ENCODE peak calls at places on chromosomes 6 and 20, in nine cellular contexts. F, W, C, I, U, B, M, E and D are unnamed samples.

GRCh38 chr6:139313229-139313628 is 21.4 kb upstream of the TXLNB start:
- DNase-seq in F (no peak), W (no peak), C (no peak), I (no peak), U (no peak), B (no peak), M (no peak), E (no peak), D (no peak)

GRCh38 chr6:119543332-119543731 is 193.8 kb upstream of the MAN1A1 start:
- DNase-seq in F (no peak), W (no peak), C (no peak), I (no peak), U (no peak), B (no peak), M (no peak), E (no peak), D (no peak)

GRCh38 chr20:31698803-31699718 is 23.6 kb downstream of the BCL2L1 start:
- DNase-seq in F (peak; percentile 73), W (no peak), C (no peak), I (no peak), U (peak; percentile 98), B (peak; percentile 78), M (no peak), E (peak; percentile 97), D (peak; percentile 97)

GRCh38 chr6:125835221-125835744 is 44.5 kb downstream of the NCOA7 start:
- DNase-seq in F (no peak), W (no peak), C (no peak), I (no peak), U (peak; percentile 89), B (no peak), M (no peak), E (peak; percentile 70), D (no peak)

GRCh38 chr6:35302604-35303218 is 5.1 kb downstream of the DEF6 start:
- DNase-seq in F (peak; percentile 82), W (no peak), C (peak; percentile 80), I (peak; percentile 83), U (peak; percentile 12), B (peak; percentile 50), M (no peak), E (peak; percentile 7), D (peak; percentile 51)

GRCh38 chr6:36336210-36336588 is 489 bp downstream of the BNIP5 start:
- DNase-seq in F (no peak), W (no peak), C (no peak), I (no peak), U (no peak), B (no peak), M (no peak), E (no peak), D (no peak)

GRCh38 chr6:154496191-154496590 is 14.3 kb downstream of the CNKSR3 start:
- DNase-seq in F (no peak), W (no peak), C (no peak), I (no peak), U (no peak), B (no peak), M (no peak), E (no peak), D (no peak)

GRCh38 chr6:31829633-31830492 is 2.3 kb downstream of the HSPA1B start:
- DNase-seq in F (peak; percentile 32), W (no peak), C (no peak), I (no peak), U (no peak), B (no peak), M (no peak), E (peak; percentile 57), D (peak; percentile 54)

GRCh38 chr6:11212625-11213024 is 19.8 kb downstream of the NEDD9 start:
- DNase-seq in F (no peak), W (no peak), C (no peak), I (no peak), U (peak; percentile 83), B (no peak), M (no peak), E (peak; percentile 91), D (no peak)

GRCh38 chr6:106749611-106750010 is 120.2 kb downstream of the QRSL1 start:
- DNase-seq in F (no peak), W (no peak), C (no peak), I (no peak), U (no peak), B (no peak), M (no peak), E (no peak), D (no peak)

GRCh38 chr20:35196313-35196712 is 24.4 kb downstream of the PROCR start:
- DNase-seq in F (no peak), W (no peak), C (no peak), I (no peak), U (no peak), B (no peak), M (no peak), E (no peak), D (no peak)

GRCh38 chr6:35463292-35463691 is 4.9 kb upstream of the RPL10A start:
- DNase-seq in F (no peak), W (no peak), C (no peak), I (no peak), U (no peak), B (no peak), M (no peak), E (no peak), D (no peak)

GRCh38 chr6:17740559-17741220 is 34.0 kb upstream of the NUP153 start:
- DNase-seq in F (no peak), W (no peak), C (no peak), I (no peak), U (no peak), B (no peak), M (no peak), E (no peak), D (no peak)

GRCh38 chr6:135901776-135902524 is 50.4 kb downstream of the PDE7B start:
- DNase-seq in F (no peak), W (no peak), C (no peak), I (no peak), U (peak; percentile 93), B (no peak), M (no peak), E (peak; percentile 98), D (peak; percentile 82)

GRCh38 chr6:132132420-132132819 is 181.2 kb upstream of the CCN2 start:
- DNase-seq in F (no peak), W (no peak), C (no peak), I (no peak), U (peak; percentile 84), B (no peak), M (no peak), E (peak; percentile 27), D (peak; percentile 67)

GRCh38 chr6:56714273-56714672 is 71.6 kb upstream of the DST start:
- DNase-seq in F (no peak), W (no peak), C (no peak), I (no peak), U (peak; percentile 36), B (no peak), M (no peak), E (no peak), D (peak; percentile 11)

GRCh38 chr20:12955611-12956010 is 53.2 kb upstream of the SPTLC3 start:
- DNase-seq in F (no peak), W (no peak), C (no peak), I (no peak), U (no peak), B (no peak), M (no peak), E (no peak), D (no peak)

GRCh38 chr20:59632426-59633113 is 28.2 kb downstream of the PHACTR3 start:
- DNase-seq in F (no peak), W (no peak), C (no peak), I (no peak), U (no peak), B (no peak), M (no peak), E (no peak), D (no peak)

GRCh38 chr6:106134087-106134770 is 48.1 kb downstream of the PRDM1 start:
- DNase-seq in F (no peak), W (no peak), C (no peak), I (no peak), U (no peak), B (no peak), M (no peak), E (no peak), D (no peak)

GRCh38 chr6:130846507-130846906 is 19.3 kb downstream of the SMLR1 start:
- DNase-seq in F (no peak), W (no peak), C (no peak), I (no peak), U (no peak), B (no peak), M (no peak), E (no peak), D (no peak)

GRCh38 chr6:117590447-117590846 is 11.9 kb downstream of the GOPC start:
- DNase-seq in F (no peak), W (no peak), C (no peak), I (no peak), U (no peak), B (no peak), M (no peak), E (no peak), D (no peak)

GRCh38 chr20:50425076-50425475 is 85.1 kb upstream of the PTPN1 start:
- DNase-seq in F (no peak), W (no peak), C (no peak), I (no peak), U (no peak), B (no peak), M (no peak), E (peak; percentile 47), D (peak; percentile 62)

GRCh38 chr20:38278763-38279162 is 18.2 kb upstream of the KIAA1755 start:
- DNase-seq in F (no peak), W (no peak), C (no peak), I (no peak), U (no peak), B (no peak), M (no peak), E (no peak), D (no peak)

GRCh38 chr6:50807035-50807434 is 11.6 kb upstream of the TFAP2B start:
- DNase-seq in F (no peak), W (no peak), C (no peak), I (no peak), U (no peak), B (no peak), M (no peak), E (no peak), D (no peak)

GRCh38 chr20:57659789-57660509 is 39.7 kb upstream of the ZBP1 start:
- DNase-seq in F (peak; percentile 18), W (no peak), C (no peak), I (no peak), U (no peak), B (no peak), M (peak; percentile 30), E (no peak), D (no peak)

GRCh38 chr6:34315780-34316179 is 67.0 kb upstream of the SMIM29 start:
- DNase-seq in F (peak; percentile 45), W (no peak), C (no peak), I (no peak), U (no peak), B (no peak), M (no peak), E (no peak), D (no peak)